ENCODE peak calls at places on chromosome 2, in five cellular contexts. A, Y, Q, U and V are unnamed samples.

GRCh38 chr2:200306969-200307811 is 697 bp downstream of the SPATS2L start:
- DNase-seq in A (no peak), Y (peak), Q (peak), U (peak), V (peak)

GRCh38 chr2:15687243-15687642 is 95.6 kb downstream of the DDX1 start:
- DNase-seq in A (no peak), Y (no peak), Q (no peak), U (no peak), V (no peak)

GRCh38 chr2:214695789-214696188 is 113.7 kb downstream of the BARD1 start:
- DNase-seq in A (no peak), Y (no peak), Q (no peak), U (no peak), V (no peak)

GRCh38 chr2:43725711-43726246 is 48.1 kb upstream of the DYNC2LI1 start:
- DNase-seq in A (no peak), Y (no peak), Q (no peak), U (no peak), V (no peak)

GRCh38 chr2:11953258-11953657 is 206.8 kb downstream of the LPIN1 start:
- DNase-seq in A (no peak), Y (no peak), Q (no peak), U (no peak), V (no peak)

GRCh38 chr2:3180082-3180908 is 197.3 kb downstream of the EIPR1 start:
- DNase-seq in A (no peak), Y (no peak), Q (no peak), U (no peak), V (no peak)

GRCh38 chr2:212892193-212892592 is 259.2 kb downstream of the IKZF2 start:
- DNase-seq in A (no peak), Y (no peak), Q (no peak), U (no peak), V (no peak)

GRCh38 chr2:225581135-225581534 is 181.6 kb downstream of the NYAP2 start:
- DNase-seq in A (no peak), Y (no peak), Q (no peak), U (no peak), V (no peak)

GRCh38 chr2:55581875-55582547 is 35.4 kb downstream of the PPP4R3B start:
- DNase-seq in A (no peak), Y (no peak), Q (peak), U (no peak), V (no peak)

GRCh38 chr2:215454519-215454918 is 18.7 kb upstream of the FN1 start:
- DNase-seq in A (no peak), Y (peak), Q (no peak), U (no peak), V (no peak)

GRCh38 chr2:109375656-109376055 is 238.1 kb downstream of the SEPTIN10 start:
- DNase-seq in A (no peak), Y (no peak), Q (no peak), U (no peak), V (no peak)

GRCh38 chr2:159995038-159995437 is 67.4 kb downstream of the PLA2R1 start:
- DNase-seq in A (no peak), Y (no peak), Q (no peak), U (no peak), V (no peak)